ENCODE peak calls at places on chromosomes 11 and 22, in ten cellular contexts. Y is activated CD4-positive, alpha-beta T cell treated with anti-CD3 and anti-CD28 coated beads for 1 hour; N is astrocyte of the spinal cord; D is Kasumi-1; F is left ventricle myocardium superior; T is NB4; I is esophagus muscularis mucosa; S is cardiac septum; X is fibroblast of mammary gland; R is stimulated activated CD4-positive, alpha-beta T cell treated with anti-CD3 and anti-CD28 coated beads, Interleukin-12 subunit alpha, Interleukin-12 subunit beta, amount 100 ng/mL, for 4 hours. H is an unnamed sample.
A peak's percentile ranks its signal among the peaks of the same experiment; 100 is the strongest.

GRCh38 chr11:124892131-124892530 is 5.5 kb downstream of the ROBO4 start:
- DNase-seq in Y (no peak), N (no peak), D (no peak), F (no peak), T (no peak), I (no peak), S (no peak), X (no peak), R (no peak), H (no peak)

GRCh38 chr11:65424200-65425104 is 1.9 kb downstream of the NEAT1 start:
- DNase-seq in Y (peak; percentile 55), N (peak; percentile 51), D (no peak), F (peak; percentile 68), T (peak; percentile 53), I (no peak), S (peak; percentile 84), X (peak; percentile 56), R (peak; percentile 70), H (peak; percentile 76)

GRCh38 chr22:39349506-39349966 is 255 bp upstream of the SYNGR1 start:
- DNase-seq in Y (no peak), N (no peak), D (peak; percentile 49), F (peak; percentile 76), T (no peak), I (no peak), S (no peak), X (no peak), R (peak; percentile 19), H (no peak)

GRCh38 chr22:44181033-44181911 is 547 bp downstream of the PARVG start:
- DNase-seq in Y (peak; percentile 43), N (no peak), D (peak; percentile 74), F (peak; percentile 60), T (peak; percentile 95), I (no peak), S (peak; percentile 85), X (no peak), R (peak; percentile 60), H (peak; percentile 83)

GRCh38 chr22:44446483-44446882 is 51.5 kb downstream of the RTL6 start:
- DNase-seq in Y (no peak), N (no peak), D (no peak), F (no peak), T (no peak), I (no peak), S (no peak), X (no peak), R (no peak), H (no peak)

GRCh38 chr11:86519064-86519911 is 144.6 kb downstream of the CCDC81 start:
- DNase-seq in Y (no peak), N (peak; percentile 86), D (no peak), F (no peak), T (no peak), I (peak; percentile 80), S (no peak), X (peak; percentile 52), R (no peak), H (no peak)

GRCh38 chr11:1481483-1481825 is 5.1 kb downstream of the MOB2 start:
- DNase-seq in Y (no peak), N (no peak), D (no peak), F (peak; percentile 18), T (no peak), I (no peak), S (no peak), X (no peak), R (no peak), H (no peak)

GRCh38 chr11:18721576-18722292 is 4.3 kb downstream of the IGSF22 start:
- DNase-seq in Y (no peak), N (peak; percentile 31), D (peak; percentile 61), F (peak; percentile 43), T (peak; percentile 60), I (peak; percentile 93), S (no peak), X (peak; percentile 54), R (peak; percentile 40), H (peak; percentile 71)